ENCODE peak calls at places on chromosomes 4 and X, in four cellular contexts. Q is right cardiac atrium, Z is HT1080, A is IMR-90. D is an unnamed sample.

GRCh38 chr4:3267576-3268394 is 18.8 kb downstream of the MSANTD1 start:
- DNase-seq in A (no peak), Z (no peak), Q (peak), D (no peak)

GRCh38 chrX:27163236-27163635 is 299.9 kb downstream of the PPP4R3C start:
- DNase-seq in Q (no peak), Z (no peak), A (no peak), D (no peak)

GRCh38 chrX:151030845-151031244 is 47.7 kb downstream of the HMGB3 start:
- DNase-seq in Z (peak), A (no peak), Q (no peak), D (no peak)

GRCh38 chr4:101865501-101866062 is 75.1 kb downstream of the BANK1 start:
- DNase-seq in A (peak), Q (no peak), Z (peak), D (peak)

GRCh38 chrX:55489315-55490009 is at the start of gene USP51:
- DNase-seq in A (peak), Z (no peak), Q (peak), D (no peak)

GRCh38 chr4:101419324-101420135 is 72.2 kb upstream of the PPP3CA start:
- DNase-seq in A (peak), Q (no peak), Z (peak), D (no peak)

GRCh38 chr4:137200322-137200721 is 332.0 kb downstream of the PCDH18 start:
- DNase-seq in Q (no peak), Z (no peak), A (no peak), D (no peak)

GRCh38 chr4:30968926-30969325 is 248.8 kb downstream of the PCDH7 start:
- DNase-seq in Z (no peak), A (no peak), Q (no peak), D (no peak)

GRCh38 chrX:119693032-119693995 is at the start of gene SEPTIN6:
- DNase-seq in A (peak), Q (peak), Z (peak), D (peak)

GRCh38 chrX:152647978-152648377 is 10.3 kb downstream of the GABRQ start:
- DNase-seq in A (no peak), Q (no peak), Z (no peak), D (no peak)

GRCh38 chr4:128060620-128061565 is at the start of gene LARP1B:
- DNase-seq in Q (peak), A (peak), Z (peak), D (peak)

D was measured in H4.